ENCODE peak calls at places on chromosomes 4 and X, in nine cellular contexts. One of them, this sample, is unnamed. For H3K4me1, the result is how much of the 10 kb centered on the place peaks cover.

GRCh38 chrX:135697614-135698013 is 15.8 kb upstream of the CT45A1 start:
- DNase-seq in colonic mucosa: no peak
- DNase-seq in tibial artery: no peak
- DNase-seq in naive thymus-derived CD4-positive, alpha-beta T cell: no peak
- DNase-seq in right lobe of liver: no peak
- DNase-seq in small intestine: no peak
- DNase-seq in right cardiac atrium: no peak
- DNase-seq in mesenchymal stem cell: no peak
- DNase-seq in breast epithelium: no peak
- DNase-seq in this sample: no peak

GRCh38 chr4:120056249-120056648 is 10.4 kb downstream of the MAD2L1 start:
- DNase-seq in colonic mucosa: no peak
- DNase-seq in right lobe of liver: no peak
- DNase-seq in small intestine: no peak
- DNase-seq in naive thymus-derived CD4-positive, alpha-beta T cell: no peak
- DNase-seq in breast epithelium: no peak
- DNase-seq in tibial artery: no peak
- DNase-seq in right cardiac atrium: no peak
- DNase-seq in mesenchymal stem cell: peak
- DNase-seq in this sample: no peak

GRCh38 chr4:98720871-98721480 is 62.6 kb upstream of the TSPAN5 start:
- DNase-seq in colonic mucosa: no peak
- DNase-seq in breast epithelium: no peak
- DNase-seq in small intestine: no peak
- DNase-seq in right lobe of liver: no peak
- DNase-seq in right cardiac atrium: no peak
- DNase-seq in naive thymus-derived CD4-positive, alpha-beta T cell: no peak
- DNase-seq in tibial artery: no peak
- DNase-seq in mesenchymal stem cell: no peak
- DNase-seq in this sample: no peak

GRCh38 chrX:10726647-10727046 is 106.3 kb upstream of the MID1 start:
- DNase-seq in right cardiac atrium: no peak
- DNase-seq in colonic mucosa: no peak
- DNase-seq in right lobe of liver: no peak
- DNase-seq in tibial artery: no peak
- DNase-seq in naive thymus-derived CD4-positive, alpha-beta T cell: no peak
- DNase-seq in small intestine: no peak
- DNase-seq in breast epithelium: no peak
- DNase-seq in mesenchymal stem cell: peak
- DNase-seq in this sample: no peak

GRCh38 chrX:51420610-51421009 is 75.8 kb downstream of the NUDT11 start:
- DNase-seq in naive thymus-derived CD4-positive, alpha-beta T cell: peak
- DNase-seq in tibial artery: no peak
- DNase-seq in right cardiac atrium: no peak
- DNase-seq in mesenchymal stem cell: peak
- DNase-seq in colonic mucosa: peak
- DNase-seq in small intestine: peak
- DNase-seq in right lobe of liver: no peak
- DNase-seq in breast epithelium: no peak
- DNase-seq in this sample: no peak

GRCh38 chr4:168564024-168564423 is 67.2 kb downstream of the PALLD start:
- DNase-seq in naive thymus-derived CD4-positive, alpha-beta T cell: no peak
- DNase-seq in colonic mucosa: no peak
- DNase-seq in right cardiac atrium: no peak
- DNase-seq in tibial artery: no peak
- DNase-seq in right lobe of liver: no peak
- DNase-seq in breast epithelium: no peak
- DNase-seq in small intestine: no peak
- DNase-seq in mesenchymal stem cell: no peak
- DNase-seq in this sample: no peak

GRCh38 chr4:180675368-180675675 is 1567.9 kb upstream of the TENM3 start:
- DNase-seq in tibial artery: no peak
- DNase-seq in naive thymus-derived CD4-positive, alpha-beta T cell: no peak
- DNase-seq in right lobe of liver: no peak
- DNase-seq in right cardiac atrium: no peak
- DNase-seq in colonic mucosa: no peak
- DNase-seq in breast epithelium: no peak
- DNase-seq in mesenchymal stem cell: no peak
- DNase-seq in small intestine: no peak
- DNase-seq in this sample: no peak

GRCh38 chr4:25487155-25487554 is 110.1 kb downstream of the ANAPC4 start:
- DNase-seq in small intestine: no peak
- DNase-seq in right cardiac atrium: no peak
- DNase-seq in mesenchymal stem cell: no peak
- DNase-seq in right lobe of liver: no peak
- DNase-seq in naive thymus-derived CD4-positive, alpha-beta T cell: no peak
- DNase-seq in tibial artery: no peak
- DNase-seq in colonic mucosa: no peak
- DNase-seq in breast epithelium: no peak
- DNase-seq in this sample: no peak

GRCh38 chr4:8085491-8086479 is 72.8 kb downstream of the ABLIM2 start:
- DNase-seq in colonic mucosa: no peak
- DNase-seq in breast epithelium: no peak
- DNase-seq in naive thymus-derived CD4-positive, alpha-beta T cell: no peak
- DNase-seq in mesenchymal stem cell: no peak
- DNase-seq in small intestine: no peak
- DNase-seq in right lobe of liver: no peak
- DNase-seq in tibial artery: no peak
- DNase-seq in right cardiac atrium: no peak
- DNase-seq in this sample: no peak

GRCh38 chr4:1357356-1358248 is 10.6 kb downstream of the UVSSA start:
- DNase-seq in colonic mucosa: no peak
- DNase-seq in naive thymus-derived CD4-positive, alpha-beta T cell: no peak
- DNase-seq in right cardiac atrium: peak
- DNase-seq in small intestine: no peak
- DNase-seq in mesenchymal stem cell: no peak
- DNase-seq in right lobe of liver: no peak
- DNase-seq in tibial artery: no peak
- DNase-seq in breast epithelium: no peak
- DNase-seq in this sample: no peak

GRCh38 chrX:134658002-134658401 is 269 bp downstream of the PLAC1 start:
- DNase-seq in mesenchymal stem cell: no peak
- DNase-seq in breast epithelium: no peak
- DNase-seq in colonic mucosa: no peak
- DNase-seq in right cardiac atrium: no peak
- DNase-seq in naive thymus-derived CD4-positive, alpha-beta T cell: no peak
- DNase-seq in small intestine: no peak
- DNase-seq in tibial artery: no peak
- DNase-seq in right lobe of liver: no peak
- DNase-seq in this sample: no peak

GRCh38 chrX:13094780-13095425 is 50.5 kb upstream of the FAM9C start:
- DNase-seq in right lobe of liver: no peak
- DNase-seq in colonic mucosa: no peak
- DNase-seq in tibial artery: no peak
- DNase-seq in small intestine: no peak
- DNase-seq in right cardiac atrium: no peak
- DNase-seq in breast epithelium: no peak
- DNase-seq in mesenchymal stem cell: peak
- DNase-seq in naive thymus-derived CD4-positive, alpha-beta T cell: no peak
- DNase-seq in this sample: no peak

GRCh38 chr4:6887591-6888371 is 21.8 kb upstream of the TBC1D14 start:
- DNase-seq in naive thymus-derived CD4-positive, alpha-beta T cell: no peak
- DNase-seq in right cardiac atrium: peak
- DNase-seq in right lobe of liver: no peak
- DNase-seq in breast epithelium: no peak
- DNase-seq in colonic mucosa: no peak
- DNase-seq in small intestine: no peak
- DNase-seq in tibial artery: peak
- DNase-seq in mesenchymal stem cell: peak
- DNase-seq in this sample: no peak

GRCh38 chr4:81913427-81913878 is 441.7 kb upstream of the RASGEF1B start:
- DNase-seq in tibial artery: no peak
- DNase-seq in small intestine: peak
- DNase-seq in naive thymus-derived CD4-positive, alpha-beta T cell: peak
- DNase-seq in breast epithelium: no peak
- DNase-seq in right lobe of liver: no peak
- DNase-seq in colonic mucosa: peak
- DNase-seq in right cardiac atrium: peak
- DNase-seq in mesenchymal stem cell: peak
- DNase-seq in this sample: peak

GRCh38 chr4:104641427-104641826 is 146.7 kb upstream of the CXXC4 start:
- DNase-seq in naive thymus-derived CD4-positive, alpha-beta T cell: no peak
- DNase-seq in small intestine: no peak
- DNase-seq in right cardiac atrium: no peak
- DNase-seq in tibial artery: no peak
- DNase-seq in mesenchymal stem cell: no peak
- DNase-seq in breast epithelium: no peak
- DNase-seq in colonic mucosa: no peak
- DNase-seq in right lobe of liver: no peak
- DNase-seq in this sample: no peak

GRCh38 chr4:38684271-38684670 is 20.3 kb downstream of the KLF3 start:
- DNase-seq in naive thymus-derived CD4-positive, alpha-beta T cell: no peak
- DNase-seq in right cardiac atrium: no peak
- DNase-seq in small intestine: no peak
- DNase-seq in mesenchymal stem cell: no peak
- DNase-seq in tibial artery: no peak
- DNase-seq in right lobe of liver: no peak
- DNase-seq in colonic mucosa: no peak
- DNase-seq in breast epithelium: no peak
- DNase-seq in this sample: no peak
- H3K4me3 ChIP-seq in naive thymus-derived CD4-positive, alpha-beta T cell: no peak
- H3K4me3 ChIP-seq in right cardiac atrium: no peak
- H3K4me3 ChIP-seq in small intestine: no peak
- H3K4me3 ChIP-seq in mesenchymal stem cell: no peak
- H3K4me3 ChIP-seq in tibial artery: no peak
- H3K4me3 ChIP-seq in right lobe of liver: no peak
- H3K4me3 ChIP-seq in colonic mucosa: no peak
- H3K4me3 ChIP-seq in breast epithelium: no peak
- H3K4me3 ChIP-seq in this sample: no peak

DNA sequence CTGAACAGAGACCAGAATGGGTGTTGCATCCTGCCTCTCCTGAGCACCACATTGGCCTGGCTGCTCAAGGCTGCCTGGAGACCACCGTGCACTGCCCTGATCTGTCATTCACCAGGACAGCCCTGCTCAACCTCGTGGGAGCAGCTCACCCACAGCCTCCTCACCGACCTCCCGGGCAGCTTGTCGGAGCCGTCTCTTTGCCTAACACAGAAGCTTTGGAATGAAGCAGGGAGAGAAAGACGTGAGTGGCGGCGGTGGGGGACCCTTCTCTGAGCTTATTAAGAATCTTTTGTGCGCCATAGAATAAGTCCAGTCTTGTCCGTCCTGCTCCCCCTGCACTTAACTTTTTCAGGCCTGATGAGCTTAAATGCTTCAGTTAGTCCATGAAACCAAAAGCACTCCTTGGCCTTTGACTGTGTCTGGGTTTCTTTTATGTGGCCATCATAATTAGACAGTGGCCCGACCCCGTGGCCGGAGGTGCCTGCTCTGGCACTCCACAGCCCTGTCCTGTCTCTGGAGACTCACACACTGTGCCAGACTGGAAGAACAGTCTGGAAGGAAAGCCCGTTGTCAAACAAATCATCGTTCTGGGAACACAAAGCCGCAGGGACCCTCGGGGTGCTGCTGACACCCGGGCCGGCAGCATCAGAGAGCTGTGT is 192.8 kb downstream of the BCOR start:
- DNase-seq in naive thymus-derived CD4-positive, alpha-beta T cell: no peak
- DNase-seq in right lobe of liver: no peak
- DNase-seq in right cardiac atrium: no peak
- DNase-seq in breast epithelium: no peak
- DNase-seq in colonic mucosa: no peak
- DNase-seq in small intestine: no peak
- DNase-seq in mesenchymal stem cell: peak
- DNase-seq in tibial artery: no peak
- DNase-seq in this sample: no peak
- H3K27ac ChIP-seq in naive thymus-derived CD4-positive, alpha-beta T cell: no peak
- H3K27ac ChIP-seq in right lobe of liver: no peak
- H3K27ac ChIP-seq in right cardiac atrium: peak
- H3K27ac ChIP-seq in breast epithelium: no peak
- H3K27ac ChIP-seq in colonic mucosa: no peak
- H3K27ac ChIP-seq in small intestine: no peak
- H3K27ac ChIP-seq in mesenchymal stem cell: peak
- H3K27ac ChIP-seq in tibial artery: no peak
- H3K27ac ChIP-seq in this sample: no peak

GRCh38 chrX:111492085-111492484 is 19.4 kb upstream of the SERTM2 start:
- DNase-seq in naive thymus-derived CD4-positive, alpha-beta T cell: no peak
- DNase-seq in small intestine: no peak
- DNase-seq in colonic mucosa: no peak
- DNase-seq in right lobe of liver: no peak
- DNase-seq in breast epithelium: no peak
- DNase-seq in right cardiac atrium: no peak
- DNase-seq in mesenchymal stem cell: peak
- DNase-seq in tibial artery: no peak
- DNase-seq in this sample: no peak

GRCh38 chrX:111490683-111491082 is 20.8 kb upstream of the SERTM2 start:
- DNase-seq in naive thymus-derived CD4-positive, alpha-beta T cell: no peak
- DNase-seq in mesenchymal stem cell: peak
- DNase-seq in colonic mucosa: no peak
- DNase-seq in right lobe of liver: no peak
- DNase-seq in right cardiac atrium: no peak
- DNase-seq in breast epithelium: no peak
- DNase-seq in small intestine: no peak
- DNase-seq in tibial artery: no peak
- DNase-seq in this sample: no peak
- H3K4me1 ChIP-seq in naive thymus-derived CD4-positive, alpha-beta T cell: under half
- H3K4me1 ChIP-seq in mesenchymal stem cell: under half
- H3K4me1 ChIP-seq in colonic mucosa: under half
- H3K4me1 ChIP-seq in right lobe of liver: under half
- H3K4me1 ChIP-seq in right cardiac atrium: under half
- H3K4me1 ChIP-seq in breast epithelium: under half
- H3K4me1 ChIP-seq in small intestine: under half
- H3K4me1 ChIP-seq in tibial artery: under half
- H3K4me1 ChIP-seq in this sample: under half

DNA sequence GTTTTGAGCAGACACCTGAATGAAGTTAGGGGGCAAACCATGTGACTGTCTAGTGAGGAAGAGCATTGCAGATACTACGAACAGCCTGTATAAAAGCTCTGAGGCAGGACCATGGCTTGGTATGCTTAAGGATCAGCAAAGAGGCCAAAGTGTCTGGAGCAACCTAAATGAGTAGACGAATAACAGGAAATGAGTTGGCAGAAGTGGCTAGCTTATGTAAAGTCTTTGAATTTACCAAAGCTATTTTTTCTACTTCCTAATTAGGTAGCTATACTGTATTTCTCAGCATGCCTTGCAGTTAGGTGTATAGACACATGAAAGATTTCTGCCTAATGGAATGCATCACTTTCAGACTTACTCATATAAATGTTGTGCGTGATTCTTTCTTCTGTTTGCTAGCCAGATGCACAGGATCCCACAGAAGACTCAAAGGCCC is 9.3 kb upstream of the GPRIN3 start:
- DNase-seq in right lobe of liver: no peak
- DNase-seq in mesenchymal stem cell: peak
- DNase-seq in naive thymus-derived CD4-positive, alpha-beta T cell: no peak
- DNase-seq in right cardiac atrium: no peak
- DNase-seq in breast epithelium: no peak
- DNase-seq in small intestine: peak
- DNase-seq in tibial artery: no peak
- DNase-seq in colonic mucosa: no peak
- DNase-seq in this sample: peak
- H3K4me3 ChIP-seq in right lobe of liver: no peak
- H3K4me3 ChIP-seq in mesenchymal stem cell: no peak
- H3K4me3 ChIP-seq in naive thymus-derived CD4-positive, alpha-beta T cell: no peak
- H3K4me3 ChIP-seq in right cardiac atrium: no peak
- H3K4me3 ChIP-seq in breast epithelium: no peak
- H3K4me3 ChIP-seq in small intestine: no peak
- H3K4me3 ChIP-seq in tibial artery: no peak
- H3K4me3 ChIP-seq in colonic mucosa: no peak
- H3K4me3 ChIP-seq in this sample: no peak